ENCODE peak calls at places on chromosomes 2 and 18, in nine cellular contexts. One of them, this sample, is unnamed.

GRCh38 chr2:45816273-45816672 is 164.8 kb downstream of the PRKCE start:
- DNase-seq in hypothalamus: no peak
- DNase-seq in NCI-H2081: no peak
- DNase-seq in stimulated activated CD4-positive, alpha-beta T cell treated with anti-CD3 and anti-CD28 coated beads, Interleukin-1b, Interleukin-23, amount 100 ng/mL, for 24 hours: no peak
- DNase-seq in CD4-positive, alpha-beta T cell: no peak
- DNase-seq in IMR-90: peak
- DNase-seq in GM23338: no peak
- DNase-seq in GM04504: no peak
- DNase-seq in left colon: no peak
- DNase-seq in this sample: no peak

GRCh38 chr18:48629730-48630324 is 91.0 kb downstream of the CTIF start:
- DNase-seq in stimulated activated CD4-positive, alpha-beta T cell treated with anti-CD3 and anti-CD28 coated beads, Interleukin-1b, Interleukin-23, amount 100 ng/mL, for 24 hours: no peak
- DNase-seq in NCI-H2081: no peak
- DNase-seq in GM04504: peak
- DNase-seq in GM23338: no peak
- DNase-seq in left colon: no peak
- DNase-seq in hypothalamus: no peak
- DNase-seq in IMR-90: peak
- DNase-seq in CD4-positive, alpha-beta T cell: no peak
- DNase-seq in this sample: peak

GRCh38 chr18:57543560-57543959 is 42.9 kb downstream of the FECH start:
- DNase-seq in IMR-90: no peak
- DNase-seq in left colon: no peak
- DNase-seq in GM04504: no peak
- DNase-seq in hypothalamus: no peak
- DNase-seq in CD4-positive, alpha-beta T cell: no peak
- DNase-seq in GM23338: no peak
- DNase-seq in NCI-H2081: no peak
- DNase-seq in stimulated activated CD4-positive, alpha-beta T cell treated with anti-CD3 and anti-CD28 coated beads, Interleukin-1b, Interleukin-23, amount 100 ng/mL, for 24 hours: no peak
- DNase-seq in this sample: no peak

GRCh38 chr18:12748671-12749070 is 45.8 kb downstream of the PSMG2 start:
- DNase-seq in GM23338: no peak
- DNase-seq in CD4-positive, alpha-beta T cell: no peak
- DNase-seq in left colon: no peak
- DNase-seq in IMR-90: peak
- DNase-seq in stimulated activated CD4-positive, alpha-beta T cell treated with anti-CD3 and anti-CD28 coated beads, Interleukin-1b, Interleukin-23, amount 100 ng/mL, for 24 hours: no peak
- DNase-seq in hypothalamus: no peak
- DNase-seq in GM04504: no peak
- DNase-seq in NCI-H2081: no peak
- DNase-seq in this sample: no peak

GRCh38 chr18:11807233-11807632 is 44.0 kb upstream of the CHMP1B start:
- DNase-seq in NCI-H2081: no peak
- DNase-seq in GM04504: no peak
- DNase-seq in left colon: no peak
- DNase-seq in stimulated activated CD4-positive, alpha-beta T cell treated with anti-CD3 and anti-CD28 coated beads, Interleukin-1b, Interleukin-23, amount 100 ng/mL, for 24 hours: no peak
- DNase-seq in GM23338: no peak
- DNase-seq in CD4-positive, alpha-beta T cell: no peak
- DNase-seq in IMR-90: peak
- DNase-seq in hypothalamus: no peak
- DNase-seq in this sample: no peak

GRCh38 chr18:35581555-35582309 is at the start of gene GALNT1:
- DNase-seq in hypothalamus: no peak
- DNase-seq in CD4-positive, alpha-beta T cell: no peak
- DNase-seq in stimulated activated CD4-positive, alpha-beta T cell treated with anti-CD3 and anti-CD28 coated beads, Interleukin-1b, Interleukin-23, amount 100 ng/mL, for 24 hours: no peak
- DNase-seq in GM04504: no peak
- DNase-seq in NCI-H2081: no peak
- DNase-seq in GM23338: peak
- DNase-seq in IMR-90: peak
- DNase-seq in left colon: peak
- DNase-seq in this sample: peak

GRCh38 chr2:53964987-53965687 is 5.7 kb downstream of the PSME4 start:
- DNase-seq in hypothalamus: no peak
- DNase-seq in NCI-H2081: no peak
- DNase-seq in CD4-positive, alpha-beta T cell: no peak
- DNase-seq in GM04504: no peak
- DNase-seq in stimulated activated CD4-positive, alpha-beta T cell treated with anti-CD3 and anti-CD28 coated beads, Interleukin-1b, Interleukin-23, amount 100 ng/mL, for 24 hours: no peak
- DNase-seq in GM23338: peak
- DNase-seq in IMR-90: no peak
- DNase-seq in left colon: no peak
- DNase-seq in this sample: no peak

GRCh38 chr2:98730053-98730850 is 680 bp downstream of the MGAT4A start:
- DNase-seq in stimulated activated CD4-positive, alpha-beta T cell treated with anti-CD3 and anti-CD28 coated beads, Interleukin-1b, Interleukin-23, amount 100 ng/mL, for 24 hours: peak
- DNase-seq in left colon: peak
- DNase-seq in GM04504: no peak
- DNase-seq in NCI-H2081: peak
- DNase-seq in CD4-positive, alpha-beta T cell: peak
- DNase-seq in GM23338: peak
- DNase-seq in hypothalamus: no peak
- DNase-seq in IMR-90: no peak
- DNase-seq in this sample: peak

GRCh38 chr18:65206551-65207260 is 544.1 kb upstream of the CDH7 start:
- DNase-seq in NCI-H2081: no peak
- DNase-seq in left colon: no peak
- DNase-seq in GM04504: no peak
- DNase-seq in GM23338: peak
- DNase-seq in stimulated activated CD4-positive, alpha-beta T cell treated with anti-CD3 and anti-CD28 coated beads, Interleukin-1b, Interleukin-23, amount 100 ng/mL, for 24 hours: no peak
- DNase-seq in IMR-90: no peak
- DNase-seq in hypothalamus: no peak
- DNase-seq in CD4-positive, alpha-beta T cell: no peak
- DNase-seq in this sample: no peak

GRCh38 chr2:220489116-220489515 is 861.7 kb downstream of the SLC4A3 start:
- DNase-seq in left colon: no peak
- DNase-seq in IMR-90: peak
- DNase-seq in hypothalamus: no peak
- DNase-seq in stimulated activated CD4-positive, alpha-beta T cell treated with anti-CD3 and anti-CD28 coated beads, Interleukin-1b, Interleukin-23, amount 100 ng/mL, for 24 hours: no peak
- DNase-seq in GM04504: no peak
- DNase-seq in CD4-positive, alpha-beta T cell: no peak
- DNase-seq in GM23338: no peak
- DNase-seq in NCI-H2081: no peak
- DNase-seq in this sample: no peak

GRCh38 chr2:192499476-192499875 is 304.7 kb upstream of the TMEFF2 start:
- DNase-seq in IMR-90: no peak
- DNase-seq in hypothalamus: no peak
- DNase-seq in stimulated activated CD4-positive, alpha-beta T cell treated with anti-CD3 and anti-CD28 coated beads, Interleukin-1b, Interleukin-23, amount 100 ng/mL, for 24 hours: no peak
- DNase-seq in NCI-H2081: no peak
- DNase-seq in left colon: no peak
- DNase-seq in GM04504: no peak
- DNase-seq in CD4-positive, alpha-beta T cell: no peak
- DNase-seq in GM23338: no peak
- DNase-seq in this sample: no peak

GRCh38 chr18:46402396-46402795 is 254.6 kb downstream of the LOXHD1 start:
- DNase-seq in left colon: no peak
- DNase-seq in CD4-positive, alpha-beta T cell: no peak
- DNase-seq in stimulated activated CD4-positive, alpha-beta T cell treated with anti-CD3 and anti-CD28 coated beads, Interleukin-1b, Interleukin-23, amount 100 ng/mL, for 24 hours: no peak
- DNase-seq in NCI-H2081: no peak
- DNase-seq in GM04504: no peak
- DNase-seq in hypothalamus: no peak
- DNase-seq in GM23338: no peak
- DNase-seq in IMR-90: peak
- DNase-seq in this sample: no peak

GRCh38 chr2:181911830-181912229 is 20.3 kb downstream of the ITPRID2 start:
- DNase-seq in GM04504: no peak
- DNase-seq in IMR-90: no peak
- DNase-seq in stimulated activated CD4-positive, alpha-beta T cell treated with anti-CD3 and anti-CD28 coated beads, Interleukin-1b, Interleukin-23, amount 100 ng/mL, for 24 hours: no peak
- DNase-seq in hypothalamus: no peak
- DNase-seq in NCI-H2081: no peak
- DNase-seq in CD4-positive, alpha-beta T cell: no peak
- DNase-seq in GM23338: no peak
- DNase-seq in left colon: no peak
- DNase-seq in this sample: no peak

GRCh38 chr18:67144342-67144741 is 372.2 kb downstream of the DSEL start:
- DNase-seq in CD4-positive, alpha-beta T cell: no peak
- DNase-seq in NCI-H2081: peak
- DNase-seq in stimulated activated CD4-positive, alpha-beta T cell treated with anti-CD3 and anti-CD28 coated beads, Interleukin-1b, Interleukin-23, amount 100 ng/mL, for 24 hours: no peak
- DNase-seq in IMR-90: no peak
- DNase-seq in GM23338: no peak
- DNase-seq in hypothalamus: no peak
- DNase-seq in left colon: no peak
- DNase-seq in GM04504: no peak
- DNase-seq in this sample: no peak

GRCh38 chr2:5666798-5667197 is 25.4 kb upstream of the SOX11 start:
- DNase-seq in stimulated activated CD4-positive, alpha-beta T cell treated with anti-CD3 and anti-CD28 coated beads, Interleukin-1b, Interleukin-23, amount 100 ng/mL, for 24 hours: no peak
- DNase-seq in hypothalamus: no peak
- DNase-seq in NCI-H2081: no peak
- DNase-seq in CD4-positive, alpha-beta T cell: no peak
- DNase-seq in IMR-90: peak
- DNase-seq in GM04504: no peak
- DNase-seq in GM23338: peak
- DNase-seq in left colon: no peak
- DNase-seq in this sample: no peak

GRCh38 chr2:28495551-28496284 is at the start of gene PLB1:
- DNase-seq in hypothalamus: no peak
- DNase-seq in CD4-positive, alpha-beta T cell: no peak
- DNase-seq in NCI-H2081: no peak
- DNase-seq in stimulated activated CD4-positive, alpha-beta T cell treated with anti-CD3 and anti-CD28 coated beads, Interleukin-1b, Interleukin-23, amount 100 ng/mL, for 24 hours: no peak
- DNase-seq in IMR-90: no peak
- DNase-seq in left colon: no peak
- DNase-seq in GM23338: no peak
- DNase-seq in GM04504: no peak
- DNase-seq in this sample: no peak

GRCh38 chr18:69677595-69677994 is 270.1 kb downstream of the CD226 start:
- DNase-seq in IMR-90: no peak
- DNase-seq in left colon: no peak
- DNase-seq in GM23338: no peak
- DNase-seq in stimulated activated CD4-positive, alpha-beta T cell treated with anti-CD3 and anti-CD28 coated beads, Interleukin-1b, Interleukin-23, amount 100 ng/mL, for 24 hours: no peak
- DNase-seq in GM04504: no peak
- DNase-seq in CD4-positive, alpha-beta T cell: no peak
- DNase-seq in NCI-H2081: no peak
- DNase-seq in hypothalamus: no peak
- DNase-seq in this sample: no peak

GRCh38 chr2:237217995-237218621 is 132.4 kb downstream of the COPS8 start:
- DNase-seq in IMR-90: no peak
- DNase-seq in GM04504: no peak
- DNase-seq in GM23338: peak
- DNase-seq in stimulated activated CD4-positive, alpha-beta T cell treated with anti-CD3 and anti-CD28 coated beads, Interleukin-1b, Interleukin-23, amount 100 ng/mL, for 24 hours: no peak
- DNase-seq in hypothalamus: no peak
- DNase-seq in left colon: no peak
- DNase-seq in NCI-H2081: no peak
- DNase-seq in CD4-positive, alpha-beta T cell: no peak
- DNase-seq in this sample: no peak

GRCh38 chr2:109403841-109404201 is 209.9 kb downstream of the SEPTIN10 start:
- DNase-seq in NCI-H2081: no peak
- DNase-seq in CD4-positive, alpha-beta T cell: no peak
- DNase-seq in GM23338: no peak
- DNase-seq in left colon: no peak
- DNase-seq in hypothalamus: no peak
- DNase-seq in stimulated activated CD4-positive, alpha-beta T cell treated with anti-CD3 and anti-CD28 coated beads, Interleukin-1b, Interleukin-23, amount 100 ng/mL, for 24 hours: no peak
- DNase-seq in IMR-90: peak
- DNase-seq in GM04504: no peak
- DNase-seq in this sample: no peak

GRCh38 chr18:741931-742512 is 29.6 kb upstream of the ENOSF1 start:
- DNase-seq in left colon: no peak
- DNase-seq in hypothalamus: no peak
- DNase-seq in CD4-positive, alpha-beta T cell: no peak
- DNase-seq in GM04504: no peak
- DNase-seq in NCI-H2081: peak
- DNase-seq in GM23338: peak
- DNase-seq in IMR-90: peak
- DNase-seq in stimulated activated CD4-positive, alpha-beta T cell treated with anti-CD3 and anti-CD28 coated beads, Interleukin-1b, Interleukin-23, amount 100 ng/mL, for 24 hours: no peak
- DNase-seq in this sample: peak

GRCh38 chr2:892892-893291 is 57.8 kb upstream of the SNTG2 start:
- DNase-seq in IMR-90: no peak
- DNase-seq in NCI-H2081: no peak
- DNase-seq in stimulated activated CD4-positive, alpha-beta T cell treated with anti-CD3 and anti-CD28 coated beads, Interleukin-1b, Interleukin-23, amount 100 ng/mL, for 24 hours: no peak
- DNase-seq in hypothalamus: no peak
- DNase-seq in GM23338: no peak
- DNase-seq in left colon: no peak
- DNase-seq in CD4-positive, alpha-beta T cell: no peak
- DNase-seq in GM04504: no peak
- DNase-seq in this sample: no peak

GRCh38 chr2:160411955-160412354 is 81.7 kb downstream of the RBMS1 start:
- DNase-seq in left colon: no peak
- DNase-seq in NCI-H2081: no peak
- DNase-seq in hypothalamus: no peak
- DNase-seq in GM04504: no peak
- DNase-seq in IMR-90: no peak
- DNase-seq in CD4-positive, alpha-beta T cell: no peak
- DNase-seq in stimulated activated CD4-positive, alpha-beta T cell treated with anti-CD3 and anti-CD28 coated beads, Interleukin-1b, Interleukin-23, amount 100 ng/mL, for 24 hours: no peak
- DNase-seq in GM23338: no peak
- DNase-seq in this sample: no peak

GRCh38 chr18:43159091-43159490 is 43.6 kb upstream of the RIT2 start:
- DNase-seq in GM04504: no peak
- DNase-seq in IMR-90: no peak
- DNase-seq in GM23338: no peak
- DNase-seq in left colon: no peak
- DNase-seq in CD4-positive, alpha-beta T cell: no peak
- DNase-seq in stimulated activated CD4-positive, alpha-beta T cell treated with anti-CD3 and anti-CD28 coated beads, Interleukin-1b, Interleukin-23, amount 100 ng/mL, for 24 hours: no peak
- DNase-seq in hypothalamus: no peak
- DNase-seq in NCI-H2081: peak
- DNase-seq in this sample: no peak

GRCh38 chr2:55490554-55490953 is 29.0 kb upstream of the CFAP36 start:
- DNase-seq in NCI-H2081: peak
- DNase-seq in GM04504: peak
- DNase-seq in CD4-positive, alpha-beta T cell: no peak
- DNase-seq in GM23338: peak
- DNase-seq in stimulated activated CD4-positive, alpha-beta T cell treated with anti-CD3 and anti-CD28 coated beads, Interleukin-1b, Interleukin-23, amount 100 ng/mL, for 24 hours: no peak
- DNase-seq in hypothalamus: no peak
- DNase-seq in left colon: peak
- DNase-seq in IMR-90: peak
- DNase-seq in this sample: peak

GRCh38 chr18:57942493-57942892 is 101.5 kb upstream of the NEDD4L start:
- DNase-seq in hypothalamus: no peak
- DNase-seq in GM23338: peak
- DNase-seq in NCI-H2081: no peak
- DNase-seq in GM04504: no peak
- DNase-seq in CD4-positive, alpha-beta T cell: no peak
- DNase-seq in stimulated activated CD4-positive, alpha-beta T cell treated with anti-CD3 and anti-CD28 coated beads, Interleukin-1b, Interleukin-23, amount 100 ng/mL, for 24 hours: no peak
- DNase-seq in left colon: no peak
- DNase-seq in IMR-90: no peak
- DNase-seq in this sample: no peak

GRCh38 chr2:126145752-126146151 is 510.2 kb upstream of the GYPC start:
- DNase-seq in GM23338: peak
- DNase-seq in NCI-H2081: no peak
- DNase-seq in IMR-90: no peak
- DNase-seq in left colon: no peak
- DNase-seq in stimulated activated CD4-positive, alpha-beta T cell treated with anti-CD3 and anti-CD28 coated beads, Interleukin-1b, Interleukin-23, amount 100 ng/mL, for 24 hours: no peak
- DNase-seq in GM04504: no peak
- DNase-seq in hypothalamus: no peak
- DNase-seq in CD4-positive, alpha-beta T cell: no peak
- DNase-seq in this sample: no peak

GRCh38 chr2:67938053-67938452 is 124.8 kb downstream of the C1D start:
- DNase-seq in stimulated activated CD4-positive, alpha-beta T cell treated with anti-CD3 and anti-CD28 coated beads, Interleukin-1b, Interleukin-23, amount 100 ng/mL, for 24 hours: no peak
- DNase-seq in IMR-90: no peak
- DNase-seq in NCI-H2081: no peak
- DNase-seq in GM23338: no peak
- DNase-seq in left colon: no peak
- DNase-seq in GM04504: no peak
- DNase-seq in hypothalamus: no peak
- DNase-seq in CD4-positive, alpha-beta T cell: no peak
- DNase-seq in this sample: no peak

GRCh38 chr2:17667898-17668297 is 85.7 kb downstream of the SMC6 start:
- DNase-seq in GM04504: no peak
- DNase-seq in stimulated activated CD4-positive, alpha-beta T cell treated with anti-CD3 and anti-CD28 coated beads, Interleukin-1b, Interleukin-23, amount 100 ng/mL, for 24 hours: no peak
- DNase-seq in hypothalamus: no peak
- DNase-seq in CD4-positive, alpha-beta T cell: no peak
- DNase-seq in GM23338: no peak
- DNase-seq in NCI-H2081: no peak
- DNase-seq in IMR-90: no peak
- DNase-seq in left colon: no peak
- DNase-seq in this sample: no peak

GRCh38 chr2:58727977-58728656 is 487.0 kb upstream of the FANCL start:
- DNase-seq in left colon: no peak
- DNase-seq in NCI-H2081: no peak
- DNase-seq in stimulated activated CD4-positive, alpha-beta T cell treated with anti-CD3 and anti-CD28 coated beads, Interleukin-1b, Interleukin-23, amount 100 ng/mL, for 24 hours: no peak
- DNase-seq in hypothalamus: no peak
- DNase-seq in IMR-90: no peak
- DNase-seq in CD4-positive, alpha-beta T cell: no peak
- DNase-seq in GM23338: no peak
- DNase-seq in GM04504: no peak
- DNase-seq in this sample: no peak

GRCh38 chr2:205657579-205657978 is 24.7 kb upstream of the NRP2 start:
- DNase-seq in IMR-90: peak
- DNase-seq in GM23338: no peak
- DNase-seq in GM04504: peak
- DNase-seq in hypothalamus: no peak
- DNase-seq in left colon: no peak
- DNase-seq in stimulated activated CD4-positive, alpha-beta T cell treated with anti-CD3 and anti-CD28 coated beads, Interleukin-1b, Interleukin-23, amount 100 ng/mL, for 24 hours: no peak
- DNase-seq in CD4-positive, alpha-beta T cell: no peak
- DNase-seq in NCI-H2081: no peak
- DNase-seq in this sample: no peak

GRCh38 chr18:67973916-67974315 is 457.4 kb upstream of the DSEL start:
- DNase-seq in GM23338: no peak
- DNase-seq in NCI-H2081: no peak
- DNase-seq in CD4-positive, alpha-beta T cell: no peak
- DNase-seq in left colon: no peak
- DNase-seq in hypothalamus: no peak
- DNase-seq in IMR-90: no peak
- DNase-seq in GM04504: no peak
- DNase-seq in stimulated activated CD4-positive, alpha-beta T cell treated with anti-CD3 and anti-CD28 coated beads, Interleukin-1b, Interleukin-23, amount 100 ng/mL, for 24 hours: no peak
- DNase-seq in this sample: no peak